ENCODE peak calls at places on chromosome 3, in seven cellular contexts. One of them, this sample, is unnamed.
A peak's percentile ranks its signal among the peaks of the same experiment; 100 is the strongest.

GRCh38 chr3:14434105-14434504 is 31.7 kb downstream of the SLC6A6 start:
- DNase-seq in GM12891: no peak
- DNase-seq in SK-N-SH: no peak
- DNase-seq in HepG2: no peak
- DNase-seq in K562: no peak
- DNase-seq in H1: no peak
- DNase-seq in GM12878: no peak
- DNase-seq in this sample: no peak

GRCh38 chr3:70736009-70736408 is 423.6 kb upstream of the MDFIC2 start:
- DNase-seq in GM12891: no peak
- DNase-seq in SK-N-SH: no peak
- DNase-seq in HepG2: no peak
- DNase-seq in K562: no peak
- DNase-seq in H1: no peak
- DNase-seq in GM12878: no peak
- DNase-seq in this sample: no peak

GRCh38 chr3:82087958-82088357 is 326.5 kb upstream of the GBE1 start:
- DNase-seq in GM12891: no peak
- DNase-seq in SK-N-SH: no peak
- DNase-seq in HepG2: peak; percentile 3
- DNase-seq in K562: no peak
- DNase-seq in H1: no peak
- DNase-seq in GM12878: no peak
- DNase-seq in this sample: no peak

GRCh38 chr3:198079771-198080520 is 119.9 kb downstream of the LMLN start:
- DNase-seq in GM12891: no peak
- DNase-seq in SK-N-SH: no peak
- DNase-seq in HepG2: no peak
- DNase-seq in K562: peak; percentile 18
- DNase-seq in H1: peak; percentile 9
- DNase-seq in GM12878: no peak
- DNase-seq in this sample: no peak

GRCh38 chr3:86733257-86733656 is 257.7 kb downstream of the VGLL3 start:
- DNase-seq in GM12891: no peak
- DNase-seq in SK-N-SH: no peak
- DNase-seq in HepG2: no peak
- DNase-seq in K562: no peak
- DNase-seq in H1: no peak
- DNase-seq in GM12878: no peak
- DNase-seq in this sample: no peak

GRCh38 chr3:69204315-69204957 is 82.0 kb upstream of the LMOD3 start:
- DNase-seq in GM12891: no peak
- DNase-seq in SK-N-SH: no peak
- DNase-seq in HepG2: peak; percentile 19
- DNase-seq in K562: no peak
- DNase-seq in H1: no peak
- DNase-seq in GM12878: peak; percentile 44
- DNase-seq in this sample: no peak

GRCh38 chr3:114709102-114709501 is 415.3 kb downstream of the TIGIT start:
- DNase-seq in GM12891: no peak
- DNase-seq in SK-N-SH: no peak
- DNase-seq in HepG2: no peak
- DNase-seq in K562: no peak
- DNase-seq in H1: no peak
- DNase-seq in GM12878: no peak
- DNase-seq in this sample: no peak

GRCh38 chr3:72482589-72483249 is 365.5 kb downstream of the SHQ1 start:
- DNase-seq in GM12891: no peak
- DNase-seq in SK-N-SH: no peak
- DNase-seq in HepG2: no peak
- DNase-seq in K562: no peak
- DNase-seq in H1: no peak
- DNase-seq in GM12878: peak; percentile 48
- DNase-seq in this sample: peak; percentile 20

GRCh38 chr3:190261740-190262139 is 60.5 kb downstream of the CLDN1 start:
- DNase-seq in GM12891: no peak
- DNase-seq in SK-N-SH: no peak
- DNase-seq in HepG2: no peak
- DNase-seq in K562: no peak
- DNase-seq in H1: no peak
- DNase-seq in GM12878: no peak
- DNase-seq in this sample: no peak

GRCh38 chr3:160401301-160402095 is 2.0 kb downstream of the SMC4 start:
- DNase-seq in GM12891: no peak
- DNase-seq in SK-N-SH: no peak
- DNase-seq in HepG2: peak; percentile 29
- DNase-seq in K562: no peak
- DNase-seq in H1: no peak
- DNase-seq in GM12878: no peak
- DNase-seq in this sample: no peak

GRCh38 chr3:134517796-134518195 is 31.9 kb downstream of the CEP63 start:
- DNase-seq in GM12891: no peak
- DNase-seq in SK-N-SH: no peak
- DNase-seq in HepG2: no peak
- DNase-seq in K562: no peak
- DNase-seq in H1: no peak
- DNase-seq in GM12878: no peak
- DNase-seq in this sample: no peak

GRCh38 chr3:102169915-102170479 is 264.8 kb upstream of the ZPLD1 start:
- DNase-seq in GM12891: no peak
- DNase-seq in SK-N-SH: peak; percentile 27
- DNase-seq in HepG2: no peak
- DNase-seq in K562: no peak
- DNase-seq in H1: no peak
- DNase-seq in GM12878: no peak
- DNase-seq in this sample: no peak

GRCh38 chr3:169244119-169244864 is 419.2 kb downstream of the MECOM start:
- DNase-seq in GM12891: no peak
- DNase-seq in SK-N-SH: peak; percentile 16
- DNase-seq in HepG2: no peak
- DNase-seq in K562: no peak
- DNase-seq in H1: no peak
- DNase-seq in GM12878: no peak
- DNase-seq in this sample: no peak

GRCh38 chr3:177410734-177411133 is 213.5 kb upstream of the TBL1XR1 start:
- DNase-seq in GM12891: no peak
- DNase-seq in SK-N-SH: peak; percentile 20
- DNase-seq in HepG2: no peak
- DNase-seq in K562: no peak
- DNase-seq in H1: no peak
- DNase-seq in GM12878: no peak
- DNase-seq in this sample: no peak

GRCh38 chr3:41710646-41711388 is 251.1 kb downstream of the ULK4 start:
- DNase-seq in GM12891: no peak
- DNase-seq in SK-N-SH: no peak
- DNase-seq in HepG2: no peak
- DNase-seq in K562: no peak
- DNase-seq in H1: peak; percentile 41
- DNase-seq in GM12878: no peak
- DNase-seq in this sample: no peak

DNA sequence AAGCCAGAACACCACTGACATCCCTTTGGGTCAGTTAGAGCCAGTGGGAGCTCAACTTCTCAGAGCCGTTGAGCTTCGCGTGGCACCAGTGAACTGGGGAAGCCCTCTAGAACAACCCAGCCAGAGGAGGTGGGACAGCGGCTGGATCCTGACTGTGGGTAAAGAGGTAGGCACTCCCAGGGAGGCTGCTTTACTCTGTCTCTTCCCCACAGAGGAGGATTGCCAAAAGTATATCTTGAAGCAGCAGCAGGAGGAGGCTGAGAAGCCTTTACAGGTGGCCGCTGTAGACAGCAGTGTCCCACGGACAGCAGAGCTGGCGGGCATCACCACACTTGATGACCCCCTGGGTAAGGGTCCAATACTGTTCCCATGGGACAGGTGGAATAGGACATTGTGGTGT is 1.2 kb downstream of the MYD88 start:
- DNase-seq in GM12891: no peak
- DNase-seq in SK-N-SH: no peak
- DNase-seq in HepG2: no peak
- DNase-seq in K562: no peak
- DNase-seq in H1: no peak
- DNase-seq in GM12878: no peak
- DNase-seq in this sample: no peak
- TF ChIP-seq TAF1 in GM12891: no peak
- TF ChIP-seq TAF1 in SK-N-SH: no peak
- TF ChIP-seq TAF1 in HepG2: peak; percentile 10
- TF ChIP-seq TAF1 in K562: no peak
- TF ChIP-seq TAF1 in H1: no peak
- TF ChIP-seq TAF1 in GM12878: no peak
- TF ChIP-seq TAF1 in this sample: no peak

DNA sequence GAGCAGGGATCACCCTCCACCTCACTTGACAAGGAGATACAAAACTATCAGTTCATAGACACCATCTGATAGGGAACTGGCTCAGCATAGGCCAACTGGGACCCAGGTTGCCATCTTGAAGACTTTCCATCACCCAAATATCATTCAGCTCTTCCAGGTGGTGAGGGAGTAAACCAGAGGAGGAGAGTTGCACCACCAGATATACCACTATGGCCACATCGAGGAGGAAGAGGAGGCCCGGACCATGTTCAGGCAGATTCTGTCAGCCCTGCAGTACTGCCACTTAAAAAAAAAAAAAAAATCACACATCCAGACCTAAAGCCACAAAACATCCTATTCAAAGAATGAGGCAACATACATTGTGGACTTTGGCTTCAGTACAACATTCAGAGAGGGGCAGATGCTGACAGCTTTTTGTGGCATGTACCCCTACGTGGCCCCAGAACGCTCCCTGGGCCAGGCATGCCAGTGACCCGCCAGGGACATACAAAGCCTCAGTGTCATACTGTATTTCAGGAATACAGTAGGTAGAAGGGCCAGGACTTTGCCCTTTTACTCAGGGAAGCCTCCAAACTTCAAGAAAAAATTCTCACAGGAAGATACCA is 18.4 kb upstream of the EMC3 start:
- DNase-seq in GM12891: no peak
- DNase-seq in SK-N-SH: no peak
- DNase-seq in HepG2: peak; percentile 87
- DNase-seq in K562: no peak
- DNase-seq in H1: no peak
- DNase-seq in GM12878: no peak
- DNase-seq in this sample: no peak
- TF ChIP-seq TAF1 in GM12891: no peak
- TF ChIP-seq TAF1 in SK-N-SH: no peak
- TF ChIP-seq TAF1 in HepG2: no peak
- TF ChIP-seq TAF1 in K562: no peak
- TF ChIP-seq TAF1 in H1: no peak
- TF ChIP-seq TAF1 in GM12878: no peak
- TF ChIP-seq TAF1 in this sample: no peak

GRCh38 chr3:98920166-98920565 is 18.7 kb upstream of the DCBLD2 start:
- DNase-seq in GM12891: no peak
- DNase-seq in SK-N-SH: no peak
- DNase-seq in HepG2: no peak
- DNase-seq in K562: no peak
- DNase-seq in H1: no peak
- DNase-seq in GM12878: no peak
- DNase-seq in this sample: no peak

GRCh38 chr3:98918586-98918985 is 17.1 kb upstream of the DCBLD2 start:
- DNase-seq in GM12891: no peak
- DNase-seq in SK-N-SH: no peak
- DNase-seq in HepG2: no peak
- DNase-seq in K562: no peak
- DNase-seq in H1: no peak
- DNase-seq in GM12878: no peak
- DNase-seq in this sample: no peak

GRCh38 chr3:98917608-98918007 is 16.1 kb upstream of the DCBLD2 start:
- DNase-seq in GM12891: no peak
- DNase-seq in SK-N-SH: no peak
- DNase-seq in HepG2: no peak
- DNase-seq in K562: no peak
- DNase-seq in H1: no peak
- DNase-seq in GM12878: no peak
- DNase-seq in this sample: no peak

GRCh38 chr3:98921957-98922356 is 20.5 kb upstream of the DCBLD2 start:
- DNase-seq in GM12891: no peak
- DNase-seq in SK-N-SH: no peak
- DNase-seq in HepG2: no peak
- DNase-seq in K562: no peak
- DNase-seq in H1: no peak
- DNase-seq in GM12878: no peak
- DNase-seq in this sample: no peak
- TF ChIP-seq TAF1 in GM12891: no peak
- TF ChIP-seq TAF1 in SK-N-SH: no peak
- TF ChIP-seq TAF1 in HepG2: no peak
- TF ChIP-seq TAF1 in K562: no peak
- TF ChIP-seq TAF1 in H1: no peak
- TF ChIP-seq TAF1 in GM12878: no peak
- TF ChIP-seq TAF1 in this sample: no peak

DNA sequence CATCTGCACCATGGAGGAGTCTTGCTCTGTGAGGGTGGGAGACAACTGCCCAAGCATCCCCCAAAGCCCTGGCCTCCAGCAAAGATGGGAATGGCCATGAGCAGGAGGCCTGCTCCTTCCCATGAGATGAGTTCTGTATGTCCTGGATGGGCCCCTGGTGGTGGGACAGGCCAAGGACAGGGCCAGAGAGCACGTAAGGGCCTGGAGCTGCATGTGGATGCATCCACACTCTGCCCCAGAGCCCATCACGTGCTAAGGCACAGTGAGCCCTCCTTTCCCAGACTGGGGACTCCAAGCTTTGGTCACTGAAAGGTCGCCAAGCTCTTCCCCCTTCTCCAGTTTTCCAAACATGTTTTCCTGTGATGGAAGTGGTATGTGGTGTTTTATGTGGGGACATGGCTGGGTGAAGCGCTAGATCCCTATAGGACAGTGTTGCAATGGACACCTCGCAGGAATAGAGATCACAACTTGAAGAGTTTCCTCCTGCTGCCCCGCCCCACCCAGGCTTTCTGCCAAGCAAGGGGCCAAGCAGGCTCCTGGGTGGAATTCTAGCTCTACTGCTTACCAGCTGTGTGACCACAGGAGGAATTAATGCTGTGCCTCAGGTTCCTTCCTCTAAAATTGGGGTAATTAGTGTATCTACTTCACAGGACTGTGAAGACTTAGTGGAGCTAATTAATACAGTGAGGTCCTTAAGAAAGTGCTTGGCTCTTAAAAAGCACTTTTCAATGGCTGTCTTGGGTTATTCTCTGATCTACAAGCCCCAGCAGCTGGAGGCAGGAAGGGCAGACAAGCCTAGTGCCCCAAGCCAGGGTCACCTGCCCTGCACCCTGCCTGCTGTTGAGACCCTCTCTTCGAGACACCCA is 106.4 kb upstream of the RPL32 start:
- DNase-seq in GM12891: no peak
- DNase-seq in SK-N-SH: no peak
- DNase-seq in HepG2: peak; percentile 15
- DNase-seq in K562: peak; percentile 65
- DNase-seq in H1: no peak
- DNase-seq in GM12878: no peak
- DNase-seq in this sample: no peak
- TF ChIP-seq TAF1 in GM12891: no peak
- TF ChIP-seq TAF1 in SK-N-SH: no peak
- TF ChIP-seq TAF1 in HepG2: no peak
- TF ChIP-seq TAF1 in K562: no peak
- TF ChIP-seq TAF1 in H1: no peak
- TF ChIP-seq TAF1 in GM12878: no peak
- TF ChIP-seq TAF1 in this sample: no peak

This sample was measured in GM12892.